ENCODE peak calls at places on chromosomes 12 and 14, in four cellular contexts. L is A549, U is HepG2, F is tibial nerve. X is an unnamed sample.

GRCh38 chr12:6961695-6962284 is 8.7 kb downstream of the PHB2 start:
- DNase-seq in L (peak), U (peak), F (no peak), X (peak)

GRCh38 chr14:97602438-97603117 is 805.4 kb downstream of the VRK1 start:
- DNase-seq in L (no peak), U (no peak), F (no peak), X (peak)

GRCh38 chr12:49296034-49296835 is 1.3 kb downstream of the PRPH start:
- DNase-seq in L (peak), U (peak), F (no peak), X (peak)

GRCh38 chr14:104248203-104249055 is 110.0 kb downstream of the KIF26A start:
- DNase-seq in L (no peak), U (no peak), F (no peak), X (no peak)

GRCh38 chr12:24909667-24910066 is 39.2 kb downstream of the BCAT1 start:
- DNase-seq in L (no peak), U (no peak), F (peak), X (peak)

GRCh38 chr12:128969480-128970055 is 116.3 kb downstream of the GLT1D1 start:
- DNase-seq in L (peak), U (no peak), F (no peak), X (peak)

GRCh38 chr12:40446385-40446784 is 221.6 kb downstream of the LRRK2 start:
- DNase-seq in L (peak), U (peak), F (no peak), X (no peak)

GRCh38 chr12:21940972-21941521 is at the start of gene ABCC9:
- DNase-seq in L (no peak), U (no peak), F (peak), X (peak)

GRCh38 chr14:52700701-52701172 is 5.4 kb upstream of the ERO1A start:
- DNase-seq in L (no peak), U (peak), F (no peak), X (no peak)

GRCh38 chr14:85562630-85563029 is 32.7 kb downstream of the FLRT2 start:
- DNase-seq in L (no peak), U (no peak), F (no peak), X (no peak)

GRCh38 chr12:52268212-52268611 is 6.2 kb upstream of the KRT86 start:
- DNase-seq in L (no peak), U (no peak), F (no peak), X (no peak)

GRCh38 chr12:111368291-111368683 is 608 bp downstream of the PHETA1 start:
- DNase-seq in L (peak), U (no peak), F (no peak), X (peak)

GRCh38 chr14:26935733-26936132 is 337.9 kb upstream of the NOVA1 start:
- DNase-seq in L (no peak), U (no peak), F (no peak), X (no peak)

GRCh38 chr14:88271205-88271604 is 51.9 kb downstream of the KCNK10 start:
- DNase-seq in L (no peak), U (no peak), F (no peak), X (no peak)

GRCh38 chr12:114835031-114835430 is 151.1 kb upstream of the TBX3 start:
- DNase-seq in L (no peak), U (no peak), F (no peak), X (no peak)

GRCh38 chr12:108605000-108605689 is 7.3 kb upstream of the TMEM119 start:
- DNase-seq in L (no peak), U (peak), F (no peak), X (no peak)

GRCh38 chr12:54169036-54169435 is 19.7 kb downstream of the SMUG1 start:
- DNase-seq in L (no peak), U (no peak), F (no peak), X (no peak)

GRCh38 chr14:81396108-81396507 is 4.0 kb downstream of the STON2 start:
- DNase-seq in L (no peak), U (no peak), F (no peak), X (no peak)

GRCh38 chr14:55707365-55707804 is 127.4 kb downstream of the KTN1 start:
- DNase-seq in L (peak), U (peak), F (no peak), X (no peak)

GRCh38 chr14:33839193-33840076 is 111.4 kb downstream of the EGLN3 start:
- DNase-seq in L (peak), U (peak), F (peak), X (peak)

GRCh38 chr12:55797068-55797467 is 20.5 kb downstream of the SARNP start:
- DNase-seq in L (peak), U (peak), F (no peak), X (no peak)

GRCh38 chr12:94242871-94243270 is 94.5 kb downstream of the PLXNC1 start:
- DNase-seq in L (no peak), U (no peak), F (no peak), X (no peak)

GRCh38 chr14:61452452-61452851 is 131.1 kb downstream of the PRKCH start:
- DNase-seq in L (no peak), U (no peak), F (no peak), X (no peak)

GRCh38 chr14:101120636-101121398 is 217.3 kb upstream of the RTL1 start:
- DNase-seq in L (no peak), U (no peak), F (no peak), X (peak)

GRCh38 chr14:47227051-47227600 is 448.3 kb downstream of the MDGA2 start:
- DNase-seq in L (no peak), U (no peak), F (no peak), X (no peak)

GRCh38 chr12:120265203-120265482 is 387 bp downstream of the PXN start:
- DNase-seq in L (no peak), U (no peak), F (no peak), X (no peak)

GRCh38 chr12:65403188-65403587 is 124.7 kb downstream of the MSRB3 start:
- DNase-seq in L (no peak), U (no peak), F (no peak), X (no peak)

GRCh38 chr12:7079826-7080125 is 12.5 kb downstream of the C1R start:
- DNase-seq in L (no peak), U (no peak), F (no peak), X (no peak)

GRCh38 chr12:104576980-104577925 is 120.5 kb downstream of the CHST11 start:
- DNase-seq in L (no peak), U (no peak), F (no peak), X (no peak)

GRCh38 chr14:21086908-21087293 is 11.6 kb downstream of the ZNF219 start:
- DNase-seq in L (no peak), U (no peak), F (no peak), X (no peak)

GRCh38 chr14:37753459-37753858 is 158.0 kb downstream of the TTC6 start:
- DNase-seq in L (no peak), U (no peak), F (no peak), X (no peak)

GRCh38 chr14:59481407-59482119 is 2.6 kb downstream of the L3HYPDH start:
- DNase-seq in L (no peak), U (peak), F (no peak), X (no peak)

GRCh38 chr12:9798008-9798619 is 29.2 kb upstream of the KLRF1 start:
- DNase-seq in L (peak), U (peak), F (no peak), X (peak)

GRCh38 chr14:58216544-58216943 is 16.6 kb downstream of the ACTR10 start:
- DNase-seq in L (no peak), U (no peak), F (no peak), X (no peak)

GRCh38 chr14:81303258-81303935 is 82.6 kb upstream of the GTF2A1 start:
- DNase-seq in L (no peak), U (peak), F (no peak), X (peak)

GRCh38 chr12:6700646-6701051 is at the start of gene PIANP:
- DNase-seq in L (peak), U (no peak), F (no peak), X (peak)

DNA sequence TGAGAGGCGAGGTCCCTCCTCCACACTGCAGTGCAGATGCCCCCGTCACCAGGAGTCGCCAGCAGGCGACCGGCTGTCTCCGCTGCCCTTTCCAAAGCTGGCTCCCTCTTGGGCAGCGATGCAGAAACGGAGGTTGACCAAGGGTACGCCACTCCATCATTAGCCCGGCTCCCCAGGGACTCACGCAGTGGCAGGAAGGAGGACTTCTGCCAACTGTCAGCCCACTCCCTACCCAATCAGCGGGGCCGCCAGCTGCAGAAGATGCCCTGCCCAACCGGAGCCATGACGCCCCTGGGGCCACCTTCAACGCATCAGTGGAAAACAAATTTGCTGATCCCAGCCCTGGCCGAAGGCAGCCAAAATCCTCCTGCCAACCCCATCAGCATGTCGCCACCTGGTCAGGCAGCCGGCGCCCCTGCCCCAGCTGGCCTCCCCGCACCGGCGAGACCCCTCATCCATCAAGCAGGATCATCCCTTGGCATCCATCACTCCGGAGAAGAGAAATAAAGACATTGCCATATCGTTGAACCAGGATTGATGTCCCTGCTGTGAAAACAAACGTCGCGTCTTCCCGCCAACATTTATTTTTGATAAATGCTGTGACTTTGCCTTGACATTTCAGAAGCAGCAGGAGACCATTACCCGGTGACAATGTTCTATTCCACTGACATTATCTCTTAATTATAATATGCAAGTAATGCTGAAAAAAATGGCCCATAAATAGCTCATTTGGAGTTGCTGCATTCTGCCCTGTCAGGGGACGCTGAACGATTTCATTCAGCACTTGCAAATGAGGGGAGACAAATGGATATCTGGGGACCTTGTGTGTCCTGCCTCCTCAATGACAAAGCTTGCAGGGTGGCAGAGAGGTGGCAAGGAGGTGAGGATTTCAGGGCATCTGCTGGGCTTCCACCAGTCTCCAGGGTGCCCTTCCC is 105.1 kb downstream of the SCARB1 start:
- DNase-seq in L (no peak), U (no peak), F (no peak), X (no peak)
- TF ChIP-seq EP300 in L (no peak), U (no peak), F (no peak), X (no peak)

DNA sequence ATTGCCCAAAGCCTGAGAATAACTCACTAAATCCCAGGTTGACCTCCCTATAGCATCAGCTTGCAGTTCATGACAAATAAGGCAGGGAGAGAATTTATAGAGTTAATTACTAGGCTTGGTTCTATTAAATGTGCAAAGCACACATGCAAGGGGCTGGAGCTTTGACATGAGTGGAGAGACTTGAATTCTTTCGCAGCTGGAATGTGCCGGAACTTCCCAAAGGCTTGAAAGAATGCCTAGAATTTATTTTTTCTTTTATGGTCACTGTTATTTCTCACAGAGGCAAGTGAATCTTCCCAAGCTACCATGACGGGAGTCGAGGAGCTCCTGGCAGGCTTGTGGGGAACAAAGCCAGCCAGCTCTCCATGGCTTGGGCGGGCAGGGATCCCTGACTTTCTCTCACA is 95.5 kb upstream of the USP44 start:
- DNase-seq in L (no peak), U (no peak), F (no peak), X (no peak)
- H3K4me3 ChIP-seq in L (no peak), U (no peak), F (no peak), X (no peak)

GRCh38 chr12:110349521-110350151 is 53.9 kb downstream of the ANAPC7 start:
- DNase-seq in L (no peak), U (no peak), F (no peak), X (no peak)
- TF ChIP-seq POLR2A in L (no peak), U (peak), F (no peak), X (no peak)

GRCh38 chr12:122374707-122375106 is 47.8 kb downstream of the CLIP1 start:
- DNase-seq in L (no peak), U (no peak), F (no peak), X (no peak)
- TF ChIP-seq EP300 in L (no peak), U (no peak), F (no peak), X (peak)

GRCh38 chr14:76760331-76761197 is 704 bp upstream of the VASH1 start:
- DNase-seq in L (no peak), U (no peak), F (no peak), X (no peak)

GRCh38 chr14:76761198-76761848 is at the start of gene VASH1:
- DNase-seq in L (peak), U (no peak), F (no peak), X (peak)

GRCh38 chr14:76761849-76762616 is 765 bp downstream of the VASH1 start:
- DNase-seq in L (no peak), U (no peak), F (no peak), X (no peak)

GRCh38 chr14:76763362-76764041 is 2.2 kb downstream of the VASH1 start:
- DNase-seq in L (no peak), U (no peak), F (no peak), X (no peak)

DNA sequence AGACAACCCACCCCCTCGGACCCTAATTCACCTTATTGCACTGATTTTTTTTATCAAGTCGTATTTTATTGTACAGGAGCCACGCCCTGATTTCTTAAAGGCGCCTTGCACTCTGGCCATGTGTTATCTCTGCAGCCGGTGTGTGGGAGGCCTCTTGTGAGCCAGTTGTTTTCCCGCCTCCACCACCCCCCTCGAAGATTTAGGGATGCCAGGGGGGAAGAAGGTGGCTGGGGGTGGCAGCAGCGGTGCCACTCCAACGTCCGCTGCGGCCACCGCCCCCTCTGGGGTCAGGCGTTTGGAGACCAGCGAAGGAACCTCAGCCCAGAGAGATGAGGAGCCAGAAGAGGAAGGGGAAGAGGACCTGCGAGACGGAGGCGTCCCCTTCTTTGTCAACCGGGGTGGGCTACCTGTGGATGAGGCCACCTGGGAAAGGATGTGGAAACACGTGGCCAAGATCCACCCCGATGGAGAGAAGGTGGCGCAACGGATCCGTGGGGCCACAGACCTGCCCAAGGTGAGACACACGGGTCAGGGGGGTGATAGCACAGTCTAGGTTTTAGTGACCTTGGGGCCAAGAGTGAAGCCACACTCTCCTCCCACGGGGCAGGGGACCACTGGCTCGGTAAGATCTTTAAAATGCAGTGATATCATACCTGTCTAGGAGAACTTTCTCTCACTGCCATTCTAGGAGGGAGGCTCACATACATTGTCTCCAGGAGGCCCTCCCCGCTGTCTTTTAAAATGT is 1.5 kb downstream of the VASH1 start:
- DNase-seq in L (no peak), U (no peak), F (no peak), X (no peak)
- H3K4me3 ChIP-seq in L (peak), U (no peak), F (peak), X (peak)

GRCh38 chr12:132605055-132605441 is 5.3 kb downstream of the LRCOL1 start:
- DNase-seq in L (no peak), U (no peak), F (no peak), X (no peak)
- TF ChIP-seq POLR2A in L (no peak), U (no peak), F (no peak), X (no peak)

DNA sequence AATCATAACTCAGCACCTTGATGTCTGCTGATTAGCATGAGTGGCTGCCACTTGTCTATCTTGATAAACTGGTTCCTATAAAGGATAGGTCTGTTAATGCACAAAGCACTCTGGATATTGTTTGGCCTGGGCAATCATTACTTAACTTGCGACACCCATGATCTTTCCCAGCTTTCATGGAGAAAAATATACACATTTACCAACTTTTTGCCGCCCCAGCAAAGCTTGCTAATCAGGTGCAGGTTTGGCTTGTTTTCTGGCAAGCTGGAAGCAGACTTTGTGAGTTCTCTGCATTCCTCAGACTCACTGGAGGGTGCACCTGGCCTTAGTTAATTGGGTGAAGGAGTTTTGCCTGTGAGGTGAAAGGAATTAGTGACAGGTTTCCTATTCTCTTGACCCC is 1126.4 kb upstream of the FLRT2 start:
- DNase-seq in L (no peak), U (no peak), F (no peak), X (no peak)
- TF ChIP-seq EP300 in L (no peak), U (no peak), F (no peak), X (no peak)

DNA sequence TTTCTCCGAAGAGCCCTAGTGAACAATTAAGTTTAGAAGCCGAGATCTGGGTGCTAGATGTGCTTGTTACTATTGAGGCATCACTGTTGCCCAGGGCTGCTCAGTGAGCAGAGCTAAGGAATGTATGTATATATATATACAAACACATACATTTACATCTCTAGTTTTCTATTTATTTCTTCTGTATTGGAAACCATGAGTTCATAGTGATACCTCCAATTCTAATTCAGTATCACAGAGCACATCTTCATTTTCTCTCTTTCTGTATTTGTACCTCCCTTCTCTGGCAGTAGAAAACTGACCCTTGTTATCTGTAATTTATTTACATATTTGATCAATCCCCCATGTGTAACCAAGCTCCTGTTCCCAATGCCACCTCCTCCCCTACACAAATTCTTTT is 40.7 kb upstream of the FUT8 start:
- DNase-seq in L (no peak), U (no peak), F (no peak), X (no peak)
- H3K4me3 ChIP-seq in L (no peak), U (no peak), F (no peak), X (no peak)